ENCODE peak calls at places on chromosomes 7 and 10, in seven cellular contexts. One of them, this sample, is unnamed.

GRCh38 chr7:97116308-97116707 is 1.2 kb upstream of the SDHAF3 start:
- DNase-seq in BE2C: no peak
- DNase-seq in uterus: no peak
- DNase-seq in heart left ventricle: no peak
- DNase-seq in Panc1: no peak
- DNase-seq in HFFc6: peak; percentile 59
- DNase-seq in astrocyte of the spinal cord: no peak
- DNase-seq in this sample: no peak

GRCh38 chr10:30562787-30563186 is 66.8 kb downstream of the LYZL2 start:
- DNase-seq in astrocyte of the spinal cord: no peak
- DNase-seq in BE2C: no peak
- DNase-seq in heart left ventricle: no peak
- DNase-seq in Panc1: no peak
- DNase-seq in uterus: no peak
- DNase-seq in HFFc6: no peak
- DNase-seq in this sample: no peak

GRCh38 chr7:25940086-25940906 is 211.7 kb upstream of the NFE2L3 start:
- DNase-seq in Panc1: no peak
- DNase-seq in uterus: no peak
- DNase-seq in BE2C: no peak
- DNase-seq in heart left ventricle: no peak
- DNase-seq in astrocyte of the spinal cord: no peak
- DNase-seq in HFFc6: no peak
- DNase-seq in this sample: no peak

GRCh38 chr7:102050864-102051460 is 233.5 kb downstream of the CUX1 start:
- DNase-seq in astrocyte of the spinal cord: no peak
- DNase-seq in HFFc6: no peak
- DNase-seq in uterus: no peak
- DNase-seq in BE2C: no peak
- DNase-seq in Panc1: no peak
- DNase-seq in heart left ventricle: no peak
- DNase-seq in this sample: no peak

GRCh38 chr7:542935-543789 is 23.5 kb upstream of the PDGFA start:
- DNase-seq in Panc1: peak; percentile 64
- DNase-seq in uterus: peak; percentile 43
- DNase-seq in astrocyte of the spinal cord: peak; percentile 89
- DNase-seq in BE2C: no peak
- DNase-seq in heart left ventricle: peak; percentile 82
- DNase-seq in HFFc6: peak; percentile 96
- DNase-seq in this sample: peak; percentile 77

GRCh38 chr10:76354349-76354748 is 922.9 kb downstream of the LRMDA start:
- DNase-seq in heart left ventricle: no peak
- DNase-seq in astrocyte of the spinal cord: no peak
- DNase-seq in BE2C: no peak
- DNase-seq in uterus: no peak
- DNase-seq in Panc1: no peak
- DNase-seq in HFFc6: no peak
- DNase-seq in this sample: no peak

GRCh38 chr10:13449296-13449695 is 79.5 kb downstream of the BEND7 start:
- DNase-seq in Panc1: no peak
- DNase-seq in BE2C: no peak
- DNase-seq in heart left ventricle: no peak
- DNase-seq in astrocyte of the spinal cord: peak; percentile 16
- DNase-seq in uterus: no peak
- DNase-seq in HFFc6: no peak
- DNase-seq in this sample: no peak

GRCh38 chr10:26579256-26580063 is 118.0 kb upstream of the PDSS1 start:
- DNase-seq in uterus: no peak
- DNase-seq in astrocyte of the spinal cord: no peak
- DNase-seq in heart left ventricle: no peak
- DNase-seq in BE2C: no peak
- DNase-seq in HFFc6: no peak
- DNase-seq in Panc1: no peak
- DNase-seq in this sample: no peak

GRCh38 chr10:3783721-3784432 is 1.1 kb downstream of the KLF6 start:
- DNase-seq in astrocyte of the spinal cord: peak; percentile 69
- DNase-seq in BE2C: peak; percentile 52
- DNase-seq in heart left ventricle: peak; percentile 70
- DNase-seq in Panc1: no peak
- DNase-seq in uterus: peak; percentile 69
- DNase-seq in HFFc6: peak; percentile 57
- DNase-seq in this sample: peak; percentile 57

GRCh38 chr7:104628017-104628416 is 299.6 kb downstream of the LHFPL3 start:
- DNase-seq in heart left ventricle: no peak
- DNase-seq in astrocyte of the spinal cord: no peak
- DNase-seq in Panc1: no peak
- DNase-seq in BE2C: peak; percentile 60
- DNase-seq in HFFc6: no peak
- DNase-seq in uterus: no peak
- DNase-seq in this sample: no peak

GRCh38 chr7:17665029-17665428 is 275.3 kb downstream of the SNX13 start:
- DNase-seq in astrocyte of the spinal cord: no peak
- DNase-seq in heart left ventricle: no peak
- DNase-seq in HFFc6: no peak
- DNase-seq in BE2C: no peak
- DNase-seq in Panc1: no peak
- DNase-seq in uterus: no peak
- DNase-seq in this sample: no peak

GRCh38 chr10:132122939-132123445 is 57.2 kb downstream of the JAKMIP3 start:
- DNase-seq in uterus: no peak
- DNase-seq in heart left ventricle: no peak
- DNase-seq in HFFc6: no peak
- DNase-seq in Panc1: no peak
- DNase-seq in BE2C: no peak
- DNase-seq in astrocyte of the spinal cord: no peak
- DNase-seq in this sample: no peak

GRCh38 chr10:132612571-132613504 is 75.3 kb downstream of the INPP5A start:
- DNase-seq in uterus: no peak
- DNase-seq in HFFc6: no peak
- DNase-seq in heart left ventricle: no peak
- DNase-seq in BE2C: no peak
- DNase-seq in Panc1: no peak
- DNase-seq in astrocyte of the spinal cord: no peak
- DNase-seq in this sample: no peak

GRCh38 chr7:80412842-80413241 is 99.0 kb downstream of the GNAT3 start:
- DNase-seq in BE2C: no peak
- DNase-seq in heart left ventricle: no peak
- DNase-seq in Panc1: no peak
- DNase-seq in HFFc6: no peak
- DNase-seq in uterus: no peak
- DNase-seq in astrocyte of the spinal cord: no peak
- DNase-seq in this sample: no peak

GRCh38 chr10:98262571-98262970 is 5.4 kb downstream of the LOXL4 start:
- DNase-seq in BE2C: peak; percentile 33
- DNase-seq in Panc1: no peak
- DNase-seq in HFFc6: peak; percentile 30
- DNase-seq in heart left ventricle: peak; percentile 78
- DNase-seq in astrocyte of the spinal cord: no peak
- DNase-seq in uterus: no peak
- DNase-seq in this sample: peak; percentile 50

GRCh38 chr7:514651-515598 is 4.7 kb downstream of the PDGFA start:
- DNase-seq in Panc1: no peak
- DNase-seq in astrocyte of the spinal cord: peak; percentile 22
- DNase-seq in heart left ventricle: peak; percentile 54
- DNase-seq in BE2C: no peak
- DNase-seq in uterus: peak; percentile 36
- DNase-seq in HFFc6: no peak
- DNase-seq in this sample: no peak

GRCh38 chr10:78700413-78700812 is 368.4 kb upstream of the ZMIZ1 start:
- DNase-seq in astrocyte of the spinal cord: peak; percentile 8
- DNase-seq in Panc1: no peak
- DNase-seq in BE2C: no peak
- DNase-seq in HFFc6: no peak
- DNase-seq in heart left ventricle: peak; percentile 51
- DNase-seq in uterus: no peak
- DNase-seq in this sample: peak; percentile 35

GRCh38 chr7:136018104-136018503 is 40.9 kb upstream of the MTPN start:
- DNase-seq in HFFc6: peak; percentile 0
- DNase-seq in Panc1: no peak
- DNase-seq in uterus: no peak
- DNase-seq in BE2C: no peak
- DNase-seq in astrocyte of the spinal cord: no peak
- DNase-seq in heart left ventricle: no peak
- DNase-seq in this sample: no peak

GRCh38 chr7:133199831-133200230 is 53.0 kb upstream of the EXOC4 start:
- DNase-seq in Panc1: no peak
- DNase-seq in HFFc6: no peak
- DNase-seq in heart left ventricle: no peak
- DNase-seq in BE2C: no peak
- DNase-seq in uterus: no peak
- DNase-seq in astrocyte of the spinal cord: no peak
- DNase-seq in this sample: no peak

GRCh38 chr7:151680810-151681209 is 161.1 kb upstream of the RHEB start:
- DNase-seq in Panc1: no peak
- DNase-seq in uterus: peak; percentile 47
- DNase-seq in HFFc6: peak; percentile 47
- DNase-seq in BE2C: no peak
- DNase-seq in astrocyte of the spinal cord: no peak
- DNase-seq in heart left ventricle: no peak
- DNase-seq in this sample: no peak

GRCh38 chr7:91434821-91435220 is 170.6 kb downstream of the FZD1 start:
- DNase-seq in uterus: no peak
- DNase-seq in astrocyte of the spinal cord: no peak
- DNase-seq in Panc1: no peak
- DNase-seq in BE2C: no peak
- DNase-seq in HFFc6: no peak
- DNase-seq in heart left ventricle: no peak
- DNase-seq in this sample: no peak

GRCh38 chr10:70331486-70332268 is 47.9 kb upstream of the NPFFR1 start:
- DNase-seq in heart left ventricle: peak; percentile 76
- DNase-seq in uterus: no peak
- DNase-seq in astrocyte of the spinal cord: peak; percentile 92
- DNase-seq in BE2C: peak; percentile 75
- DNase-seq in HFFc6: peak; percentile 89
- DNase-seq in Panc1: peak; percentile 54
- DNase-seq in this sample: peak; percentile 81
- TF ChIP-seq CTCF in heart left ventricle: peak; percentile 54
- TF ChIP-seq CTCF in uterus: no peak
- TF ChIP-seq CTCF in astrocyte of the spinal cord: peak; percentile 40
- TF ChIP-seq CTCF in BE2C: peak; percentile 50
- TF ChIP-seq CTCF in HFFc6: peak; percentile 47
- TF ChIP-seq CTCF in Panc1: no peak
- TF ChIP-seq CTCF in this sample: peak; percentile 23

GRCh38 chr10:11337516-11337915 is 273.9 kb downstream of the USP6NL start:
- DNase-seq in BE2C: no peak
- DNase-seq in HFFc6: no peak
- DNase-seq in Panc1: no peak
- DNase-seq in uterus: no peak
- DNase-seq in heart left ventricle: no peak
- DNase-seq in astrocyte of the spinal cord: no peak
- DNase-seq in this sample: no peak

GRCh38 chr10:11338160-11338844 is 273.1 kb downstream of the USP6NL start:
- DNase-seq in uterus: no peak
- DNase-seq in BE2C: no peak
- DNase-seq in heart left ventricle: no peak
- DNase-seq in Panc1: no peak
- DNase-seq in astrocyte of the spinal cord: no peak
- DNase-seq in HFFc6: no peak
- DNase-seq in this sample: no peak

GRCh38 chr10:11335881-11336430 is 275.5 kb downstream of the USP6NL start:
- DNase-seq in BE2C: no peak
- DNase-seq in uterus: no peak
- DNase-seq in HFFc6: no peak
- DNase-seq in heart left ventricle: no peak
- DNase-seq in astrocyte of the spinal cord: no peak
- DNase-seq in Panc1: no peak
- DNase-seq in this sample: no peak

GRCh38 chr10:11335167-11335652 is 276.2 kb downstream of the USP6NL start:
- DNase-seq in uterus: no peak
- DNase-seq in BE2C: no peak
- DNase-seq in astrocyte of the spinal cord: no peak
- DNase-seq in heart left ventricle: peak; percentile 54
- DNase-seq in HFFc6: no peak
- DNase-seq in Panc1: no peak
- DNase-seq in this sample: no peak

DNA sequence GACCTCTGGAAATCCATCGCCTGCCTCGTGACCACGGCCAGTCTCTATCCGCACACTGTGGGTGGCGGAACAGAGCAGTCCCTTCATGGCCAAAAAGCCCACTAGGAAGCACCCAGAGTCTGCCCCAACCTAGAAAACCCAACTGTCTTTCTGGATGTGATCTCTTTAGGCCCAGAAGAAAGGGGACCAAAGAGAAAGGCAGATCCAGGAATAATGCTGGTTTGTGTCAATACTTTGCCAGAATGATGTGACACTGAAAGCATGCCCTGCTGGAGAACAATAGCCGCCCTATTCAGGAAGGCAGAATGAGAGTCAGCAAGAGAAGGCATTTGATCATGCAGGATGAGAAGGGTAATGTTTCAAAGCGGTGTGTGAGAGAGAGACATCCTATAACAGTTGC is 274.7 kb downstream of the USP6NL start:
- DNase-seq in Panc1: no peak
- DNase-seq in uterus: no peak
- DNase-seq in BE2C: no peak
- DNase-seq in astrocyte of the spinal cord: no peak
- DNase-seq in HFFc6: no peak
- DNase-seq in heart left ventricle: no peak
- DNase-seq in this sample: no peak
- TF ChIP-seq CTCF in Panc1: no peak
- TF ChIP-seq CTCF in uterus: no peak
- TF ChIP-seq CTCF in BE2C: no peak
- TF ChIP-seq CTCF in astrocyte of the spinal cord: no peak
- TF ChIP-seq CTCF in HFFc6: no peak
- TF ChIP-seq CTCF in heart left ventricle: no peak
- TF ChIP-seq CTCF in this sample: no peak

DNA sequence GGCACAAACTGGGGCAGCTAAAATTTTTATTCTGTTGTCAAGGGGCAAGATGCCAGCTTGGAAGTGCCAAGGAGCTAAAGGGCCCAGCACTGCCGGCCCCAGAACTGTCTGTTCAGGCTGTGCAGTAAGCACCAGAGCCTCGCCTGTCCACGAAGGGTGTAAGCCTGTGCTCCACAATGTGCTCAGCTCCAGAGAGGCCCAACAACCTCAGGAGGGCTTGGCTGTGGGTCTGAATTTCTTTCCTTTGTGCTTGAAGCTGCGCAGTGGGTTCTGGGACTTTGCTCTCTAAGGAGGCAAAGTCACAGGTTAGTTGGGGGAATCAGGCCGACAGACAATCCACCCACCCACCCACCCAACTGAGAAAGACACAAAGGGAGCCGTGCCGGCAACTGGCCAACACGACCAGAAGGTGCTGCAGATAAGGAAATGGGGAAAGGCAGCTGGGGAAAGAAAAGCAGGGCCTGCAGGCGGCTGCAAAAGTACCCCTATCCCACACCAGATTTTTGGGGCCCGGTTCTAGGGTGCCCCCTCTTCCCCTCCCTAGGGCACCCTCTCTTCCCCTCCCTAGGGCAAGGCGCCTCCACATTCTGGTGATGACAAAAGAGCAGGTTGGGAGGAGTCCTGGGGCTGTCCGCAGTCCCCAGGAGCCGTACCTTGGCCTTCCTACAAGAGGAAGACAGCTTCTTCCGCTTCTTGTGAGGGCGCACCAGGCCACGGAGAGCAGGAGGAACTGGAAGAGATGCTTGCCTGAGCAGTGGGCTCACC is 7.7 kb downstream of the DDX56 start:
- DNase-seq in BE2C: no peak
- DNase-seq in heart left ventricle: no peak
- DNase-seq in HFFc6: no peak
- DNase-seq in astrocyte of the spinal cord: no peak
- DNase-seq in uterus: no peak
- DNase-seq in Panc1: no peak
- DNase-seq in this sample: no peak
- TF ChIP-seq CTCF in BE2C: no peak
- TF ChIP-seq CTCF in heart left ventricle: peak; percentile 5
- TF ChIP-seq CTCF in HFFc6: peak; percentile 72
- TF ChIP-seq CTCF in astrocyte of the spinal cord: no peak
- TF ChIP-seq CTCF in uterus: no peak
- TF ChIP-seq CTCF in Panc1: no peak
- TF ChIP-seq CTCF in this sample: peak; percentile 11

GRCh38 chr10:71212249-71213126 is at the start of gene UNC5B:
- DNase-seq in heart left ventricle: peak; percentile 93
- DNase-seq in HFFc6: peak; percentile 81
- DNase-seq in uterus: peak; percentile 93
- DNase-seq in BE2C: peak; percentile 97
- DNase-seq in astrocyte of the spinal cord: peak; percentile 91
- DNase-seq in Panc1: no peak
- DNase-seq in this sample: peak; percentile 93
- TF ChIP-seq CTCF in heart left ventricle: peak; percentile 48
- TF ChIP-seq CTCF in HFFc6: peak; percentile 64
- TF ChIP-seq CTCF in uterus: peak; percentile 45
- TF ChIP-seq CTCF in BE2C: peak; percentile 18
- TF ChIP-seq CTCF in astrocyte of the spinal cord: peak; percentile 26
- TF ChIP-seq CTCF in Panc1: peak; percentile 74
- TF ChIP-seq CTCF in this sample: no peak